ENCODE peak calls at places on chromosome 10, in five cellular contexts. A, G, F, M and J are unnamed samples.

GRCh38 chr10:22657566-22658190 is 56.7 kb downstream of the PIP4K2A start:
- DNase-seq in A (no peak), G (no peak), F (peak), M (no peak), J (no peak)

GRCh38 chr10:111107023-111107422 is 30.2 kb downstream of the ADRA2A start:
- DNase-seq in A (no peak), G (no peak), F (no peak), M (no peak), J (no peak)

GRCh38 chr10:124200011-124200410 is 106.6 kb upstream of the CHST15 start:
- DNase-seq in A (no peak), G (no peak), F (no peak), M (no peak), J (no peak)

GRCh38 chr10:7697304-7697822 is 5.8 kb upstream of the ITIH2 start:
- DNase-seq in A (no peak), G (no peak), F (no peak), M (no peak), J (no peak)

GRCh38 chr10:17645591-17646345 is 1.8 kb downstream of the STAM start:
- DNase-seq in A (no peak), G (no peak), F (peak), M (no peak), J (no peak)

GRCh38 chr10:37957841-37958240 is 18.6 kb downstream of the ZNF25 start:
- DNase-seq in A (no peak), G (no peak), F (no peak), M (no peak), J (no peak)

GRCh38 chr10:8183241-8183704 is 128.8 kb downstream of the GATA3 start:
- DNase-seq in A (no peak), G (no peak), F (peak), M (peak), J (peak)

GRCh38 chr10:74510594-74510993 is 315.8 kb upstream of the KAT6B start:
- DNase-seq in A (no peak), G (no peak), F (no peak), M (no peak), J (no peak)

GRCh38 chr10:47361293-47361692 is 13.1 kb downstream of the RBP3 start:
- DNase-seq in A (no peak), G (no peak), F (peak), M (no peak), J (no peak)

GRCh38 chr10:5314866-5315265 is 49.9 kb upstream of the UCN3 start:
- DNase-seq in A (no peak), G (no peak), F (no peak), M (no peak), J (no peak)

GRCh38 chr10:110408203-110408871 is 89.4 kb upstream of the DUSP5 start:
- DNase-seq in A (no peak), G (no peak), F (peak), M (no peak), J (no peak)

GRCh38 chr10:71342850-71343773 is 24.1 kb downstream of the SLC29A3 start:
- DNase-seq in A (no peak), G (no peak), F (no peak), M (no peak), J (no peak)

GRCh38 chr10:27745719-27746363 is at the start of gene MKX:
- DNase-seq in A (no peak), G (no peak), F (peak), M (no peak), J (no peak)

GRCh38 chr10:35643151-35643975 is 1.3 kb upstream of the FZD8 start:
- DNase-seq in A (peak), G (no peak), F (peak), M (no peak), J (no peak)

GRCh38 chr10:111186385-111186784 is 109.6 kb downstream of the ADRA2A start:
- DNase-seq in A (no peak), G (no peak), F (no peak), M (no peak), J (no peak)

GRCh38 chr10:116766241-116767198 is 24.2 kb upstream of the HSPA12A start:
- DNase-seq in A (no peak), G (no peak), F (no peak), M (no peak), J (no peak)

GRCh38 chr10:109866995-109867635 is 56.2 kb downstream of the XPNPEP1 start:
- DNase-seq in A (no peak), G (no peak), F (peak), M (no peak), J (no peak)

GRCh38 chr10:125928928-125929585 is 32.7 kb downstream of the FANK1 start:
- DNase-seq in A (no peak), G (no peak), F (no peak), M (no peak), J (no peak)

GRCh38 chr10:90587081-90587491 is 270.8 kb downstream of the HTR7 start:
- DNase-seq in A (no peak), G (no peak), F (peak), M (no peak), J (no peak)

GRCh38 chr10:25388862-25389206 is 214.0 kb downstream of the GPR158 start:
- DNase-seq in A (no peak), G (no peak), F (no peak), M (no peak), J (no peak)

GRCh38 chr10:60266513-60266912 is 123.2 kb downstream of the ANK3 start:
- DNase-seq in A (no peak), G (no peak), F (no peak), M (no peak), J (no peak)

GRCh38 chr10:128908109-128908898 is 558.7 kb upstream of the MGMT start:
- DNase-seq in A (no peak), G (no peak), F (no peak), M (no peak), J (no peak)

GRCh38 chr10:75367098-75367497 is 34.5 kb downstream of the ZNF503 start:
- DNase-seq in A (no peak), G (no peak), F (no peak), M (no peak), J (no peak)

GRCh38 chr10:117743517-117743916 is 201.0 kb downstream of the EMX2 start:
- DNase-seq in A (no peak), G (no peak), F (no peak), M (no peak), J (no peak)

GRCh38 chr10:18545626-18546025 is 105.8 kb downstream of the NSUN6 start:
- DNase-seq in A (no peak), G (no peak), F (no peak), M (no peak), J (no peak)

GRCh38 chr10:129193148-129193547 is 273.9 kb upstream of the MGMT start:
- DNase-seq in A (no peak), G (no peak), F (no peak), M (no peak), J (no peak)

GRCh38 chr10:71222541-71223364 is 10.4 kb downstream of the UNC5B start:
- DNase-seq in A (no peak), G (no peak), F (peak), M (no peak), J (no peak)

GRCh38 chr10:71331736-71332135 is 12.7 kb downstream of the SLC29A3 start:
- DNase-seq in A (no peak), G (no peak), F (no peak), M (no peak), J (no peak)